ENCODE peak calls at places on chromosome 18, in ten cellular contexts. One of them, this sample, is unnamed.

GRCh38 chr18:497688-498087 is 2.8 kb downstream of the COLEC12 start:
- DNase-seq in AG04450: no peak
- DNase-seq in IMR-90: no peak
- DNase-seq in ovary: no peak
- DNase-seq in cardiac muscle cell: no peak
- DNase-seq in GM23338: no peak
- DNase-seq in mammary epithelial cell: no peak
- DNase-seq in endodermal cell: no peak
- DNase-seq in fibroblast of the aortic adventitia: peak; percentile 69
- DNase-seq in mesothelial cell of epicardium: no peak
- DNase-seq in this sample: no peak

GRCh38 chr18:28961669-28962228 is 784.8 kb upstream of the CDH2 start:
- DNase-seq in AG04450: peak; percentile 1
- DNase-seq in IMR-90: peak; percentile 22
- DNase-seq in ovary: no peak
- DNase-seq in cardiac muscle cell: peak; percentile 71
- DNase-seq in GM23338: peak; percentile 84
- DNase-seq in mammary epithelial cell: peak; percentile 36
- DNase-seq in endodermal cell: peak; percentile 75
- DNase-seq in fibroblast of the aortic adventitia: peak; percentile 18
- DNase-seq in mesothelial cell of epicardium: no peak
- DNase-seq in this sample: peak; percentile 62

GRCh38 chr18:59835656-59836379 is 64.0 kb upstream of the PMAIP1 start:
- DNase-seq in AG04450: no peak
- DNase-seq in IMR-90: peak; percentile 17
- DNase-seq in ovary: no peak
- DNase-seq in cardiac muscle cell: peak; percentile 62
- DNase-seq in GM23338: peak; percentile 81
- DNase-seq in mammary epithelial cell: no peak
- DNase-seq in endodermal cell: peak; percentile 78
- DNase-seq in fibroblast of the aortic adventitia: no peak
- DNase-seq in mesothelial cell of epicardium: no peak
- DNase-seq in this sample: peak; percentile 45

GRCh38 chr18:12460874-12461273 is 53.1 kb downstream of the PRELID3A start:
- DNase-seq in AG04450: no peak
- DNase-seq in IMR-90: peak; percentile 56
- DNase-seq in ovary: no peak
- DNase-seq in cardiac muscle cell: peak; percentile 83
- DNase-seq in GM23338: no peak
- DNase-seq in mammary epithelial cell: no peak
- DNase-seq in endodermal cell: no peak
- DNase-seq in fibroblast of the aortic adventitia: peak; percentile 12
- DNase-seq in mesothelial cell of epicardium: no peak
- DNase-seq in this sample: peak; percentile 78

GRCh38 chr18:21979171-21979560 is 190.2 kb upstream of the GATA6 start:
- DNase-seq in AG04450: no peak
- DNase-seq in IMR-90: no peak
- DNase-seq in ovary: no peak
- DNase-seq in cardiac muscle cell: peak; percentile 72
- DNase-seq in GM23338: no peak
- DNase-seq in mammary epithelial cell: no peak
- DNase-seq in endodermal cell: no peak
- DNase-seq in fibroblast of the aortic adventitia: no peak
- DNase-seq in mesothelial cell of epicardium: no peak
- DNase-seq in this sample: no peak

GRCh38 chr18:6256521-6256920 is 158.2 kb downstream of the L3MBTL4 start:
- DNase-seq in AG04450: no peak
- DNase-seq in IMR-90: no peak
- DNase-seq in ovary: peak; percentile 33
- DNase-seq in cardiac muscle cell: no peak
- DNase-seq in GM23338: no peak
- DNase-seq in mammary epithelial cell: no peak
- DNase-seq in endodermal cell: no peak
- DNase-seq in fibroblast of the aortic adventitia: no peak
- DNase-seq in mesothelial cell of epicardium: no peak
- DNase-seq in this sample: no peak

GRCh38 chr18:6004119-6004518 is 108.8 kb upstream of the TMEM200C start:
- DNase-seq in AG04450: no peak
- DNase-seq in IMR-90: no peak
- DNase-seq in ovary: no peak
- DNase-seq in cardiac muscle cell: no peak
- DNase-seq in GM23338: no peak
- DNase-seq in mammary epithelial cell: no peak
- DNase-seq in endodermal cell: no peak
- DNase-seq in fibroblast of the aortic adventitia: no peak
- DNase-seq in mesothelial cell of epicardium: no peak
- DNase-seq in this sample: no peak

GRCh38 chr18:23619388-23619873 is 33.1 kb upstream of the NPC1 start:
- DNase-seq in AG04450: no peak
- DNase-seq in IMR-90: no peak
- DNase-seq in ovary: peak; percentile 80
- DNase-seq in cardiac muscle cell: peak; percentile 55
- DNase-seq in GM23338: peak; percentile 70
- DNase-seq in mammary epithelial cell: no peak
- DNase-seq in endodermal cell: no peak
- DNase-seq in fibroblast of the aortic adventitia: peak; percentile 29
- DNase-seq in mesothelial cell of epicardium: no peak
- DNase-seq in this sample: peak; percentile 52

GRCh38 chr18:75200644-75201272 is 8.2 kb downstream of the PTGR3 start:
- DNase-seq in AG04450: no peak
- DNase-seq in IMR-90: no peak
- DNase-seq in ovary: no peak
- DNase-seq in cardiac muscle cell: no peak
- DNase-seq in GM23338: no peak
- DNase-seq in mammary epithelial cell: no peak
- DNase-seq in endodermal cell: no peak
- DNase-seq in fibroblast of the aortic adventitia: no peak
- DNase-seq in mesothelial cell of epicardium: no peak
- DNase-seq in this sample: no peak

GRCh38 chr18:13809521-13810252 is 14.3 kb upstream of the MC5R start:
- DNase-seq in AG04450: no peak
- DNase-seq in IMR-90: no peak
- DNase-seq in ovary: no peak
- DNase-seq in cardiac muscle cell: no peak
- DNase-seq in GM23338: peak; percentile 80
- DNase-seq in mammary epithelial cell: no peak
- DNase-seq in endodermal cell: peak; percentile 72
- DNase-seq in fibroblast of the aortic adventitia: no peak
- DNase-seq in mesothelial cell of epicardium: no peak
- DNase-seq in this sample: no peak

GRCh38 chr18:27863780-27864430 is 313.0 kb downstream of the CDH2 start:
- DNase-seq in AG04450: no peak
- DNase-seq in IMR-90: no peak
- DNase-seq in ovary: no peak
- DNase-seq in cardiac muscle cell: no peak
- DNase-seq in GM23338: no peak
- DNase-seq in mammary epithelial cell: no peak
- DNase-seq in endodermal cell: no peak
- DNase-seq in fibroblast of the aortic adventitia: no peak
- DNase-seq in mesothelial cell of epicardium: no peak
- DNase-seq in this sample: no peak

GRCh38 chr18:34648269-34648668 is 61.8 kb upstream of the DTNA start:
- DNase-seq in AG04450: no peak
- DNase-seq in IMR-90: no peak
- DNase-seq in ovary: no peak
- DNase-seq in cardiac muscle cell: no peak
- DNase-seq in GM23338: no peak
- DNase-seq in mammary epithelial cell: no peak
- DNase-seq in endodermal cell: no peak
- DNase-seq in fibroblast of the aortic adventitia: no peak
- DNase-seq in mesothelial cell of epicardium: no peak
- DNase-seq in this sample: no peak

GRCh38 chr18:57915848-57916596 is 112.9 kb upstream of the ATP8B1 start:
- DNase-seq in AG04450: no peak
- DNase-seq in IMR-90: peak; percentile 47
- DNase-seq in ovary: no peak
- DNase-seq in cardiac muscle cell: no peak
- DNase-seq in GM23338: no peak
- DNase-seq in mammary epithelial cell: no peak
- DNase-seq in endodermal cell: no peak
- DNase-seq in fibroblast of the aortic adventitia: no peak
- DNase-seq in mesothelial cell of epicardium: no peak
- DNase-seq in this sample: no peak

GRCh38 chr18:52200891-52201663 is 138.9 kb upstream of the DCC start:
- DNase-seq in AG04450: no peak
- DNase-seq in IMR-90: no peak
- DNase-seq in ovary: no peak
- DNase-seq in cardiac muscle cell: no peak
- DNase-seq in GM23338: no peak
- DNase-seq in mammary epithelial cell: no peak
- DNase-seq in endodermal cell: no peak
- DNase-seq in fibroblast of the aortic adventitia: no peak
- DNase-seq in mesothelial cell of epicardium: no peak
- DNase-seq in this sample: no peak

GRCh38 chr18:26869640-26870039 is 4.1 kb upstream of the AQP4 start:
- DNase-seq in AG04450: no peak
- DNase-seq in IMR-90: no peak
- DNase-seq in ovary: no peak
- DNase-seq in cardiac muscle cell: no peak
- DNase-seq in GM23338: no peak
- DNase-seq in mammary epithelial cell: no peak
- DNase-seq in endodermal cell: no peak
- DNase-seq in fibroblast of the aortic adventitia: no peak
- DNase-seq in mesothelial cell of epicardium: no peak
- DNase-seq in this sample: no peak

GRCh38 chr18:74241970-74242369 is 49.8 kb downstream of the CYB5A start:
- DNase-seq in AG04450: no peak
- DNase-seq in IMR-90: no peak
- DNase-seq in ovary: no peak
- DNase-seq in cardiac muscle cell: no peak
- DNase-seq in GM23338: no peak
- DNase-seq in mammary epithelial cell: no peak
- DNase-seq in endodermal cell: no peak
- DNase-seq in fibroblast of the aortic adventitia: no peak
- DNase-seq in mesothelial cell of epicardium: no peak
- DNase-seq in this sample: no peak

GRCh38 chr18:7272268-7273049 is 41.6 kb downstream of the LRRC30 start:
- DNase-seq in AG04450: peak; percentile 20
- DNase-seq in IMR-90: peak; percentile 61
- DNase-seq in ovary: peak; percentile 61
- DNase-seq in cardiac muscle cell: peak; percentile 86
- DNase-seq in GM23338: peak; percentile 89
- DNase-seq in mammary epithelial cell: peak; percentile 56
- DNase-seq in endodermal cell: peak; percentile 85
- DNase-seq in fibroblast of the aortic adventitia: peak; percentile 65
- DNase-seq in mesothelial cell of epicardium: peak; percentile 69
- DNase-seq in this sample: peak; percentile 93
- TF ChIP-seq CTCF in AG04450: peak; percentile 52
- TF ChIP-seq CTCF in IMR-90: peak; percentile 57
- TF ChIP-seq CTCF in ovary: peak; percentile 16
- TF ChIP-seq CTCF in cardiac muscle cell: peak; percentile 65
- TF ChIP-seq CTCF in GM23338: peak; percentile 69
- TF ChIP-seq CTCF in mammary epithelial cell: peak; percentile 55
- TF ChIP-seq CTCF in endodermal cell: peak; percentile 78
- TF ChIP-seq CTCF in fibroblast of the aortic adventitia: peak; percentile 54
- TF ChIP-seq CTCF in mesothelial cell of epicardium: peak; percentile 55
- TF ChIP-seq CTCF in this sample: peak; percentile 79

DNA sequence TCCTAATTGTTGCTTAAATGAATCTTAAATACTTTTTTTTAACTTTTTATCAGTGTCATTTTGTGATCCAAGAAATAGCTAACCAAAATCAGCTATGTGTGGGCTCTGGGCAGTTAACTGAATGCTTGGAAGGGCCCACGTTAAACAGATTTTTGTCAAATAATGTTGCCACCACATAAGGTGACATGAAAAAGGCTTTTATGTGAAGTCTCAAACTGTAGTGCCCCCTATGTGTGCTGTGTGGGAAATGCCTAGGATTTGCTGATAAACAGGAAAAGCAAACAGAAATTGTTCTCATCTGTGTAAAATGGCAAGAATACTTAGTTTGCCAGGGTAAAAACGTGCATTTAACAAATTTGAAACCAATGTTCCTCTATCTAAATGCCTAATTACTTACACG is 242.2 kb downstream of the ZNF516 start:
- DNase-seq in AG04450: no peak
- DNase-seq in IMR-90: peak; percentile 6
- DNase-seq in ovary: no peak
- DNase-seq in cardiac muscle cell: peak; percentile 31
- DNase-seq in GM23338: peak; percentile 76
- DNase-seq in mammary epithelial cell: no peak
- DNase-seq in endodermal cell: peak; percentile 71
- DNase-seq in fibroblast of the aortic adventitia: peak; percentile 29
- DNase-seq in mesothelial cell of epicardium: no peak
- DNase-seq in this sample: peak; percentile 16
- TF ChIP-seq CTCF in AG04450: peak; percentile 46
- TF ChIP-seq CTCF in IMR-90: peak; percentile 43
- TF ChIP-seq CTCF in ovary: no peak
- TF ChIP-seq CTCF in cardiac muscle cell: peak; percentile 42
- TF ChIP-seq CTCF in GM23338: peak; percentile 86
- TF ChIP-seq CTCF in mammary epithelial cell: peak; percentile 63
- TF ChIP-seq CTCF in endodermal cell: peak; percentile 87
- TF ChIP-seq CTCF in fibroblast of the aortic adventitia: peak; percentile 51
- TF ChIP-seq CTCF in mesothelial cell of epicardium: peak; percentile 56
- TF ChIP-seq CTCF in this sample: peak; percentile 49

GRCh38 chr18:3596324-3597158 is 146.6 kb downstream of the TGIF1 start:
- DNase-seq in AG04450: no peak
- DNase-seq in IMR-90: peak; percentile 58
- DNase-seq in ovary: peak; percentile 39
- DNase-seq in cardiac muscle cell: peak; percentile 58
- DNase-seq in GM23338: no peak
- DNase-seq in mammary epithelial cell: peak; percentile 31
- DNase-seq in endodermal cell: peak; percentile 74
- DNase-seq in fibroblast of the aortic adventitia: no peak
- DNase-seq in mesothelial cell of epicardium: no peak
- DNase-seq in this sample: peak; percentile 36
- TF ChIP-seq CTCF in AG04450: no peak
- TF ChIP-seq CTCF in IMR-90: no peak
- TF ChIP-seq CTCF in ovary: no peak
- TF ChIP-seq CTCF in cardiac muscle cell: peak; percentile 17
- TF ChIP-seq CTCF in GM23338: no peak
- TF ChIP-seq CTCF in mammary epithelial cell: no peak
- TF ChIP-seq CTCF in endodermal cell: peak; percentile 58
- TF ChIP-seq CTCF in fibroblast of the aortic adventitia: no peak
- TF ChIP-seq CTCF in mesothelial cell of epicardium: no peak
- TF ChIP-seq CTCF in this sample: peak; percentile 35

DNA sequence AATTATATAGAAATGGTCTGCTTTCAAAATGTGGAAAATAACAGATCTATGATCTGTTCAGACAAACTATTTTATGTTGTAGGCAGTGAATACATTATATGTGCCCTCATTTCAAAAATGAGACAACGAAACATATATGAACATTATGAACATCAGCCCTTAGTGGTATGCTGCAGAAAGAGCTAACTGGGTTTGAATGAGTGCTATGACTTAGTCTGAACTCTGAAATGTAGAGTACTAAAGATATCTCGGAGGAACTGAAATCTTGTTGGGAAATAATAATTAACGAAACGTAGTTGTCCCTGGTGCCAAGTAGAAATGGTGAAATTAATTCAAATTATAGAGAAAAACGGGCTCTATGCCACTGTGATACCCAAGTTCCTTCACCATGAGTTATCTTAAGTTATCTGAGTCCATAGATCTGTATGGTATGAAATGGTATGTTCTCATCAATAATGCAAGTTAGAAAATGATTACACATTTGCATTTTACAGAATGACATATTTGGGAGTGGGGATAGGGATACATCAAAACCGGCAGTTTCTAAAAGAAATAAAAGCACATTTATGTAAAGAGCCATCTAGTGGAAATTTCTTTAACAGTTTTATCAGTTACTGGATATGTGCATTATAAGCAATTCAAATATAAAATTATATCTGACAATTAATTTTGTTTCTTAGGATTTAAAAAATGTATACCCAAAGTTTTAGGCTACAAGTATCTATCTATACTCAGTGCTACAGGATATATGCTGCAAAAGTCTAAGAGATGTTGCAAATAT is 26.7 kb downstream of the STARD6 start:
- DNase-seq in AG04450: no peak
- DNase-seq in IMR-90: no peak
- DNase-seq in ovary: no peak
- DNase-seq in cardiac muscle cell: no peak
- DNase-seq in GM23338: no peak
- DNase-seq in mammary epithelial cell: no peak
- DNase-seq in endodermal cell: no peak
- DNase-seq in fibroblast of the aortic adventitia: no peak
- DNase-seq in mesothelial cell of epicardium: no peak
- DNase-seq in this sample: peak; percentile 6
- TF ChIP-seq CTCF in AG04450: peak; percentile 22
- TF ChIP-seq CTCF in IMR-90: no peak
- TF ChIP-seq CTCF in ovary: no peak
- TF ChIP-seq CTCF in cardiac muscle cell: peak; percentile 21
- TF ChIP-seq CTCF in GM23338: no peak
- TF ChIP-seq CTCF in mammary epithelial cell: peak; percentile 4
- TF ChIP-seq CTCF in endodermal cell: no peak
- TF ChIP-seq CTCF in fibroblast of the aortic adventitia: no peak
- TF ChIP-seq CTCF in mesothelial cell of epicardium: no peak
- TF ChIP-seq CTCF in this sample: peak; percentile 34

This sample was measured in choroid plexus epithelial cell.